ENCODE peak calls at places on chromosome 12, in ten cellular contexts. S is right lobe of liver; Z is suprapubic skin; A is HCT116; U is OCI-LY7; G is endothelial cell of umbilical vein; H is CD8-positive, alpha-beta memory T cell; Q is Caco-2; E is Peyer's patch; J is tibial nerve. X is an unnamed sample. For H3K9me3 and H3K4me1, the result is how much of the 10 kb centered on the place peaks cover.

GRCh38 chr12:84911331-84912190 is 1.0 kb downstream of the SLC6A15 start:
- DNase-seq in S (no peak), Z (peak), A (no peak), U (no peak), G (peak), H (no peak), Q (peak), E (no peak), J (no peak), X (peak)

GRCh38 chr12:31651893-31652521 is 7.5 kb upstream of the ETFBKMT start:
- DNase-seq in S (no peak), Z (no peak), A (no peak), U (no peak), G (no peak), H (no peak), Q (no peak), E (no peak), J (no peak), X (no peak)

GRCh38 chr12:83389237-83389996 is 702.7 kb downstream of the TMTC2 start:
- DNase-seq in S (peak), Z (no peak), A (peak), U (no peak), G (no peak), H (no peak), Q (peak), E (no peak), J (no peak), X (peak)

GRCh38 chr12:104748790-104749189 is 209.3 kb downstream of the SLC41A2 start:
- DNase-seq in S (peak), Z (no peak), A (no peak), U (no peak), G (no peak), H (no peak), Q (no peak), E (no peak), J (no peak), X (no peak)

GRCh38 chr12:91367234-91367849 is 184.7 kb upstream of the DCN start:
- DNase-seq in S (no peak), Z (no peak), A (peak), U (peak), G (peak), H (no peak), Q (no peak), E (no peak), J (no peak), X (no peak)

GRCh38 chr12:104733717-104734175 is 224.3 kb downstream of the SLC41A2 start:
- DNase-seq in S (no peak), Z (no peak), A (peak), U (peak), G (no peak), H (no peak), Q (no peak), E (no peak), J (no peak), X (no peak)

GRCh38 chr12:73112035-73112816 is 840.1 kb downstream of the TRHDE start:
- DNase-seq in S (no peak), Z (no peak), A (no peak), U (no peak), G (no peak), H (no peak), Q (no peak), E (no peak), J (no peak), X (no peak)

GRCh38 chr12:129163461-129163860 is 310.2 kb downstream of the GLT1D1 start:
- DNase-seq in S (no peak), Z (no peak), A (no peak), U (no peak), G (no peak), H (no peak), Q (no peak), E (no peak), J (no peak), X (no peak)

GRCh38 chr12:25119020-25119419 is 75.9 kb downstream of the DNAI7 start:
- DNase-seq in S (no peak), Z (no peak), A (no peak), U (peak), G (no peak), H (no peak), Q (no peak), E (no peak), J (no peak), X (no peak)

GRCh38 chr12:1776139-1776975 is 44.0 kb upstream of the LRTM2 start:
- DNase-seq in S (no peak), Z (no peak), A (no peak), U (no peak), G (no peak), H (no peak), Q (no peak), E (no peak), J (no peak), X (peak)

GRCh38 chr12:42981379-42981778 is 391.8 kb upstream of the PRICKLE1 start:
- DNase-seq in S (no peak), Z (no peak), A (no peak), U (no peak), G (no peak), H (no peak), Q (no peak), E (no peak), J (no peak), X (no peak)

GRCh38 chr12:124655317-124656213 is 88.2 kb upstream of the NCOR2 start:
- DNase-seq in S (no peak), Z (no peak), A (no peak), U (no peak), G (peak), H (no peak), Q (no peak), E (no peak), J (peak), X (peak)

GRCh38 chr12:47223848-47224213 is 144.1 kb upstream of the AMIGO2 start:
- DNase-seq in S (peak), Z (no peak), A (no peak), U (no peak), G (peak), H (no peak), Q (peak), E (no peak), J (no peak), X (no peak)

GRCh38 chr12:52249511-52250047 is 16.5 kb downstream of the KRT7 start:
- DNase-seq in S (no peak), Z (no peak), A (no peak), U (no peak), G (no peak), H (no peak), Q (no peak), E (no peak), J (no peak), X (no peak)

GRCh38 chr12:123924539-123924938 is 48.1 kb downstream of the CCDC92 start:
- DNase-seq in S (no peak), Z (no peak), A (no peak), U (no peak), G (no peak), H (no peak), Q (no peak), E (no peak), J (no peak), X (no peak)

GRCh38 chr12:124428792-124429281 is 133.9 kb downstream of the RFLNA start:
- DNase-seq in S (no peak), Z (no peak), A (no peak), U (no peak), G (no peak), H (no peak), Q (no peak), E (no peak), J (no peak), X (no peak)

GRCh38 chr12:130468700-130469245 is 131.1 kb downstream of the PIWIL1 start:
- DNase-seq in S (no peak), Z (no peak), A (no peak), U (no peak), G (no peak), H (no peak), Q (no peak), E (no peak), J (no peak), X (no peak)
- H3K9me3 ChIP-seq in S (under half), Z (under half), A (under half), U (under half), G (under half), H (under half), Q (under half), E (under half), J (under half), X (under half)

DNA sequence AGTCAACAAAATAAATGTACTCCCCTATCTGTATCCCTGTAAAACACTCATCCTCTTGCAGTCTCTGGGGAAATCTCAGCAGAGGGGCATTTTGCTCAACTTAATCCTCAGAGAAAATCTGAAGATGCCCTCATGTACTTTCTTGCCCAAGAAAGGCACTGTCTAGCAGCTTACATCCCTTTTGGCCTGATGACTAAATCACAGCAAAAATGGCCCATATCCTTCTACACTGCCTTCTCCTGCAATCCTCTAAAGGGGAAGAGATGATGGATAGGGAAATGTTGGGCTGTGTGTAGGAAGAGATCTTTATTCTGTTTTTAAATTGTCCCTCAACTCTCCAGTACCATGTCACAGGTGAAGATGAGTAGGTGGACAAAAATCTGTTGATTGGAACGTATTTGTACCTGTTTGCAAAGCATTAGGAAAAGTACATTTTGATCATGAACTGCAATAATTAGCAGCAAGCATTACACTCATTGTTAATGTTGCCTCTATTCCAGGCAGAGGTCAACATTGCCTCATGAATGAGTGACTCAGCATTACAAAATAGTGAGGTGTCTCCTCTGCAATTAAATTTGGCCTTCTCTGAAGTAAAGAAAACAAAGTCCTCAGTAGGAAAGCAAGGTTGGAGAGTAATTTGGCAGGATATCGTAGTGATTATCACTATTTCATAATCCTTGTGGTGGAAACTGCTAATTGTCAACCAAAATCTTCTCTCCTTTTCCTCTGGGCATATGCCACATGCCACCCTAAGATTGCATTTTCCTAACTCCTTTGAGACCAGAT is 172.4 kb upstream of the CAND1 start:
- DNase-seq in S (no peak), Z (no peak), A (no peak), U (no peak), G (no peak), H (no peak), Q (no peak), E (no peak), J (no peak), X (no peak)
- H3K4me3 ChIP-seq in S (no peak), Z (no peak), A (no peak), U (no peak), G (no peak), H (no peak), Q (no peak), E (no peak), J (no peak), X (no peak)

GRCh38 chr12:57841445-57841844 is 5.1 kb downstream of the CTDSP2 start:
- DNase-seq in S (no peak), Z (no peak), A (no peak), U (no peak), G (no peak), H (no peak), Q (no peak), E (no peak), J (no peak), X (no peak)

GRCh38 chr12:57840701-57841100 is 5.8 kb downstream of the CTDSP2 start:
- DNase-seq in S (no peak), Z (no peak), A (no peak), U (no peak), G (peak), H (no peak), Q (no peak), E (no peak), J (no peak), X (no peak)

GRCh38 chr12:57837779-57838562 is 8.6 kb downstream of the CTDSP2 start:
- DNase-seq in S (no peak), Z (no peak), A (no peak), U (peak), G (peak), H (no peak), Q (no peak), E (no peak), J (no peak), X (no peak)

GRCh38 chr12:57838594-57839302 is 7.8 kb downstream of the CTDSP2 start:
- DNase-seq in S (no peak), Z (no peak), A (no peak), U (peak), G (peak), H (no peak), Q (no peak), E (peak), J (no peak), X (no peak)

GRCh38 chr12:57839996-57840395 is 6.5 kb downstream of the CTDSP2 start:
- DNase-seq in S (no peak), Z (no peak), A (no peak), U (no peak), G (no peak), H (no peak), Q (no peak), E (no peak), J (no peak), X (no peak)
- H3K4me1 ChIP-seq in S (half or more), Z (half or more), A (half or more), U (half or more), G (half or more), H (half or more), Q (under half), E (half or more), J (under half), X (under half)

GRCh38 chr12:88219861-88220260 is 77.8 kb downstream of the TMTC3 start:
- DNase-seq in S (no peak), Z (no peak), A (no peak), U (no peak), G (no peak), H (no peak), Q (no peak), E (no peak), J (no peak), X (no peak)
- H3K9me3 ChIP-seq in S (under half), Z (under half), A (under half), U (under half), G (under half), H (under half), Q (under half), E (under half), J (under half), X (under half)

GRCh38 chr12:116426391-116427136 is 132.6 kb upstream of the MAP1LC3B2 start:
- DNase-seq in S (no peak), Z (peak), A (peak), U (no peak), G (peak), H (no peak), Q (peak), E (no peak), J (peak), X (peak)
- H3K4me3 ChIP-seq in S (no peak), Z (no peak), A (peak), U (no peak), G (no peak), H (no peak), Q (no peak), E (no peak), J (no peak), X (no peak)

DNA sequence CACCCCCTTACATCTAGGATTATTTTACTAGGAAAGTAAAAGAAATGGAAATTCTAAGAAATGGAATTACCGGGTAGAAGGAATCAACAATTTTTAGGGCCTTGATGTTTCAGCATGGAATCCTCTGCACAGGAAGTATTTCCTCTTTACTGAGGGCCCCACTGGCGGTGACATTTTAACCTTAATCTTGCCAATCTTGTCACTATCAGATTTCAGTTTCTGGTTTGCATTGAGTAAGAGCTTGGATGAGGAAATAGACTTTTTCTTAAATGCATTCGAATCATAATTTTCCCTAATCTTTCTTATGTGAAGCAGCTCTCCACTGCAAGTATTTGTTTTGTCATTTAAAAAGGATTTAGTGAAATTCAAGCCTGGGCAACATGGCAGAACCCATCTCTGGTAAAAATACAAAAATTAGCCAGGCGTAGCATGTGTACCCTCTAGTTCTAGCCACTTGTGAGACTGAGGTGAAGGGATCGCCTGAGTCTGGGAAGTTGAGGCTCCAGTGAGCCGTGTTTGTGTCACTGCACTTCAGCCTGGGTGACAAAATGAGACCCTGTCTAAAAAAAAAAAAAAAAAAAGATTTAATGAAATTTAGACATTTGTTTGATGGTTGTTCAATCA is 40.7 kb downstream of the TPCN1 start:
- DNase-seq in S (no peak), Z (no peak), A (no peak), U (peak), G (no peak), H (no peak), Q (no peak), E (no peak), J (no peak), X (no peak)
- H3K4me1 ChIP-seq in S (under half), Z (under half), A (under half), U (under half), G (under half), H (under half), Q (under half), E (under half), J (under half), X (under half)

GRCh38 chr12:34294671-34295365 is 272.5 kb downstream of the ALG10 start:
- DNase-seq in S (no peak), Z (no peak), A (no peak), U (no peak), G (no peak), H (no peak), Q (peak), E (no peak), J (no peak), X (no peak)

GRCh38 chr12:34294137-34294536 is 271.8 kb downstream of the ALG10 start:
- DNase-seq in S (peak), Z (peak), A (no peak), U (no peak), G (no peak), H (no peak), Q (no peak), E (no peak), J (no peak), X (no peak)

GRCh38 chr12:34296143-34297041 is 274.1 kb downstream of the ALG10 start:
- DNase-seq in S (no peak), Z (peak), A (no peak), U (no peak), G (no peak), H (no peak), Q (peak), E (no peak), J (no peak), X (no peak)

GRCh38 chr12:34297126-34297789 is 275.0 kb downstream of the ALG10 start:
- DNase-seq in S (no peak), Z (peak), A (no peak), U (no peak), G (no peak), H (no peak), Q (peak), E (no peak), J (no peak), X (no peak)

GRCh38 chr12:34295366-34296142 is 273.3 kb downstream of the ALG10 start:
- DNase-seq in S (no peak), Z (peak), A (no peak), U (no peak), G (no peak), H (no peak), Q (peak), E (no peak), J (no peak), X (no peak)
- H3K9me3 ChIP-seq in S (under half), Z (under half), A (under half), U (under half), G (under half), H (under half), Q (under half), E (under half), J (under half), X (under half)

X was measured in HAP-1.